ENCODE peak calls at places on chromosomes 12 and 14, in six cellular contexts. B is K562, G is GM12878, Q is GM12891, W is H1, E is HepG2. Y is an unnamed sample.

GRCh38 chr14:51554953-51555352 is 96.8 kb upstream of the FRMD6 start:
- DNase-seq in E (no peak), W (no peak), B (no peak), Q (no peak), G (no peak), Y (no peak)

GRCh38 chr14:100610511-100611217 is 23.4 kb upstream of the BEGAIN start:
- DNase-seq in B (no peak), G (no peak), W (no peak), Q (no peak), E (no peak), Y (no peak)

GRCh38 chr14:39050389-39050788 is 52.6 kb downstream of the SEC23A start:
- DNase-seq in G (no peak), E (no peak), W (no peak), Q (no peak), B (no peak), Y (no peak)

GRCh38 chr12:4148418-4149056 is 125.0 kb upstream of the CCND2 start:
- DNase-seq in B (no peak), W (no peak), Q (no peak), E (no peak), G (peak), Y (no peak)

GRCh38 chr14:101289230-101289690 is 272.0 kb upstream of the DIO3 start:
- DNase-seq in W (no peak), G (no peak), B (no peak), E (peak), Q (no peak), Y (no peak)

GRCh38 chr12:48988030-48988649 is 10.0 kb downstream of the WNT1 start:
- DNase-seq in G (no peak), B (peak), Q (peak), E (peak), W (peak), Y (no peak)

GRCh38 chr14:71384007-71384605 is 476.8 kb downstream of the PCNX1 start:
- DNase-seq in Q (no peak), E (no peak), B (no peak), G (no peak), W (no peak), Y (no peak)

GRCh38 chr12:74111688-74112360 is 425.8 kb upstream of the ATXN7L3B start:
- DNase-seq in W (peak), Q (no peak), B (no peak), E (peak), G (no peak), Y (no peak)

GRCh38 chr12:111741235-111741812 is 25.4 kb upstream of the ALDH2 start:
- DNase-seq in G (no peak), W (no peak), B (peak), Q (no peak), E (no peak), Y (no peak)

GRCh38 chr14:21543426-21544350 is 17.5 kb upstream of the SALL2 start:
- DNase-seq in B (no peak), Q (no peak), W (no peak), E (no peak), G (no peak), Y (no peak)

GRCh38 chr12:108643941-108644742 is 10.4 kb upstream of the SELPLG start:
- DNase-seq in E (no peak), G (no peak), Q (no peak), W (no peak), B (no peak), Y (no peak)

GRCh38 chr14:100904307-100905019 is 941 bp upstream of the RTL1 start:
- DNase-seq in Q (no peak), B (no peak), W (peak), E (no peak), G (no peak), Y (no peak)

GRCh38 chr12:115455268-115455681 is 771.3 kb upstream of the TBX3 start:
- DNase-seq in B (no peak), Q (no peak), E (peak), G (no peak), W (no peak), Y (no peak)

GRCh38 chr12:30622509-30622908 is 73.2 kb downstream of the IPO8 start:
- DNase-seq in E (no peak), W (no peak), Q (peak), B (no peak), G (peak), Y (peak)

GRCh38 chr12:12499909-12500604 is 62.6 kb downstream of the DUSP16 start:
- DNase-seq in E (no peak), Q (no peak), G (no peak), W (peak), B (no peak), Y (no peak)

GRCh38 chr12:46818654-46819053 is 7.1 kb downstream of the SLC38A4 start:
- DNase-seq in G (no peak), Q (no peak), W (no peak), E (no peak), B (no peak), Y (no peak)

GRCh38 chr12:72673853-72674252 is 401.7 kb downstream of the TRHDE start:
- DNase-seq in W (no peak), B (no peak), Q (peak), G (peak), E (no peak), Y (no peak)

GRCh38 chr14:74324945-74325361 is 22.2 kb upstream of the ABCD4 start:
- DNase-seq in W (peak), Q (no peak), E (peak), G (no peak), B (peak), Y (no peak)

GRCh38 chr12:1256285-1256684 is 265.3 kb downstream of the ERC1 start:
- DNase-seq in G (no peak), E (no peak), Q (no peak), W (no peak), B (no peak), Y (no peak)

GRCh38 chr14:96616168-96616681 is 114.0 kb downstream of the PAPOLA start:
- DNase-seq in E (no peak), W (no peak), Q (no peak), B (no peak), G (no peak), Y (no peak)

GRCh38 chr14:33512201-33512600 is 438.7 kb downstream of the EGLN3 start:
- DNase-seq in Q (no peak), E (no peak), B (no peak), G (no peak), W (no peak), Y (no peak)

GRCh38 chr14:61403411-61403810 is 82.0 kb downstream of the PRKCH start:
- DNase-seq in G (peak), B (no peak), E (no peak), W (no peak), Q (no peak), Y (no peak)

GRCh38 chr12:106080111-106080732 is 58.5 kb downstream of the NUAK1 start:
- DNase-seq in W (no peak), E (no peak), Q (no peak), B (no peak), G (no peak), Y (no peak)

GRCh38 chr14:96122496-96122895 is 82.1 kb upstream of the BDKRB2 start:
- DNase-seq in W (no peak), Q (no peak), E (no peak), G (no peak), B (no peak), Y (no peak)

GRCh38 chr14:81990312-81990761 is 456.7 kb upstream of the SEL1L start:
- DNase-seq in G (peak), E (peak), Q (peak), B (peak), W (peak), Y (no peak)

GRCh38 chr14:59425322-59425945 is 39.7 kb downstream of the GPR135 start:
- DNase-seq in W (no peak), G (no peak), Q (no peak), E (no peak), B (no peak), Y (no peak)

GRCh38 chr14:99763527-99764221 is 29.5 kb upstream of the EML1 start:
- DNase-seq in E (no peak), G (no peak), Q (no peak), W (no peak), B (no peak), Y (no peak)

GRCh38 chr14:88559852-88560251 is 3.0 kb upstream of the ZC3H14 start:
- DNase-seq in W (no peak), G (no peak), E (peak), Q (no peak), B (no peak), Y (no peak)

GRCh38 chr14:81329640-81330385 is 70.3 kb downstream of the STON2 start:
- DNase-seq in E (no peak), B (no peak), G (no peak), Q (no peak), W (no peak), Y (no peak)

GRCh38 chr12:130440411-130441080 is 102.9 kb downstream of the PIWIL1 start:
- DNase-seq in Q (no peak), W (no peak), E (no peak), G (no peak), B (no peak), Y (no peak)

GRCh38 chr12:123398177-123398916 is 14.4 kb downstream of the KMT5A start:
- DNase-seq in B (no peak), Q (no peak), W (no peak), E (no peak), G (no peak), Y (no peak)

GRCh38 chr12:79983492-79983891 is 48.6 kb upstream of the PPP1R12A start:
- DNase-seq in E (no peak), W (no peak), G (no peak), B (no peak), Q (no peak), Y (no peak)

DNA sequence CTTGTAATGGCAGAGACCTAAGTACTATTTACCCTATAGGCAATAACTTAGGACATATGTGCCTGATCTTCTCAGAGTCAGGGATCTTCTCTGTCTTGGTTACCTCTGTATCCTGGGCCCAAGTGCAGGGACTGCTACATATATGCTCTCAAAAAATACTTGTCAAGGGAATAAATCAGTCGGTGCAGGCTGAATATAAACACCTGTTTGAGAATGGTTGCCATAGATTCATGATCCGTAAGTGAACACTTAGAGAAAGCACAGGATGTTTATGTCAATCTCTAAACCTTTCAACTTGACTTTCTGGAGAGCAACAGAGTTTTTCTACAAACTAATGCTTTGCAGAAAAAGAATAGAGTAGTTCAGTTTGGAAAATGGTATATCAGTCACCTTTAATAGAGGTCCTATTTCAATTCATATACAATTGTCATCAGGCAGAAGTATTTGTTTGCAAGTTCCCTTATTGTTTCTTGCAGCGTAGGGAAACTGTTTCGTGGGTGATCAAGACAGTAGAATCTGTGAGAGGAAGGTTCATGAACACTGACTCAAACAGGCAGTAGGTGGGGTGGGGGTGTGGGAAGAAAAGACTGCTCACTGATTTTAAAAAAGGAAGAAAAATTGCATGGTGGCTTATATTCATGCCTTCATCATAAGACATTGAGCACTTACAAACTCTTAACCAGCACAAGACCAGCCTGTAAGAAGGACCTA is 6.0 kb upstream of the UBE2N start:
- DNase-seq in B (no peak), W (no peak), Q (no peak), G (no peak), E (no peak), Y (no peak)
- TF ChIP-seq TAF1 in B (no peak), W (no peak), Q (no peak), G (no peak), E (no peak), Y (no peak)

DNA sequence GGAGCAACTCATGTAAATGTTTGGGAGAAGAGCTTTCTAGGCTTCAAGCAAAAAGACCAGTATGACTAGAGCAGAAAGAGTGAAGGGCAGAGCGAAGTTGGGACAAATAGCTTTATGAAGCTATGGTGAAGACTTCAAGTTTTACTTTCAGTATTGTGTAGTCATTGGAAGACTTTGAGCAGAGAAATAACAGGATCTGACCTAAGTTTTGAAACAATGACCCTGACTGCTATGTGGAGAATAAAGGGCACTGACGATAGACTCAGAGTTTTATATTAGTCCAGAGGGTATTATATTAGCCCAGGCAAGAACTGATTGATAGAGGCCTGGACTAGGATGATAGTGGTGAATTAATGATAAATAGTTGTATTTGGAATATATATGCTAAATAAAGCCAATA is 187.3 kb downstream of the KTN1 start:
- DNase-seq in E (no peak), G (no peak), Q (no peak), B (no peak), W (no peak), Y (no peak)
- TF ChIP-seq POLR2A in E (no peak), G (no peak), Q (no peak), B (no peak), W (no peak), Y (no peak)

DNA sequence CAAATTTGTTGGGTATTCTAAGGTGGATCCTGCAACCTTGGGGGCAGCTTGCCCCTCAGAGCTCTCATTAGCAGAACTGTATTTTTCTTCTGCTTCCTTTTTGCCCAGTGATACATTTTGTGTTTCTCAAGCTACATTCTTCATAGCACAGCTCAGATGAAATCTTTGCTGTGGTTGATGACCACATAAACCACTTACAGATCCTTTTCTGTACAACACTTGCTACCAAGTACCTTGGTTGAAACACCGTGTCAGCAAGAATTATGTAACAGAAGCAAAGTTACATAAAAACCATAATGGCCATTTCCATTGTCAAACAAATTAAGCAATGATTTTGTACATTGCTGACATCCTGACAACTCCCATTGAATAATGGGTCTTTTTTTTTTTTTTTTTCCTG is 9.7 kb upstream of the PLBD1 start:
- DNase-seq in G (peak), W (no peak), Q (no peak), B (no peak), E (no peak), Y (no peak)
- TF ChIP-seq POLR2AphosphoS5 in G (no peak), W (no peak), Q (no peak), B (no peak), E (no peak), Y (no peak)

GRCh38 chr12:81492131-81492720 is 266.9 kb downstream of the PPFIA2 start:
- DNase-seq in Q (no peak), W (no peak), G (no peak), B (no peak), E (no peak), Y (no peak)
- TF ChIP-seq TAF1 in Q (no peak), W (no peak), G (no peak), B (no peak), E (no peak), Y (no peak)

DNA sequence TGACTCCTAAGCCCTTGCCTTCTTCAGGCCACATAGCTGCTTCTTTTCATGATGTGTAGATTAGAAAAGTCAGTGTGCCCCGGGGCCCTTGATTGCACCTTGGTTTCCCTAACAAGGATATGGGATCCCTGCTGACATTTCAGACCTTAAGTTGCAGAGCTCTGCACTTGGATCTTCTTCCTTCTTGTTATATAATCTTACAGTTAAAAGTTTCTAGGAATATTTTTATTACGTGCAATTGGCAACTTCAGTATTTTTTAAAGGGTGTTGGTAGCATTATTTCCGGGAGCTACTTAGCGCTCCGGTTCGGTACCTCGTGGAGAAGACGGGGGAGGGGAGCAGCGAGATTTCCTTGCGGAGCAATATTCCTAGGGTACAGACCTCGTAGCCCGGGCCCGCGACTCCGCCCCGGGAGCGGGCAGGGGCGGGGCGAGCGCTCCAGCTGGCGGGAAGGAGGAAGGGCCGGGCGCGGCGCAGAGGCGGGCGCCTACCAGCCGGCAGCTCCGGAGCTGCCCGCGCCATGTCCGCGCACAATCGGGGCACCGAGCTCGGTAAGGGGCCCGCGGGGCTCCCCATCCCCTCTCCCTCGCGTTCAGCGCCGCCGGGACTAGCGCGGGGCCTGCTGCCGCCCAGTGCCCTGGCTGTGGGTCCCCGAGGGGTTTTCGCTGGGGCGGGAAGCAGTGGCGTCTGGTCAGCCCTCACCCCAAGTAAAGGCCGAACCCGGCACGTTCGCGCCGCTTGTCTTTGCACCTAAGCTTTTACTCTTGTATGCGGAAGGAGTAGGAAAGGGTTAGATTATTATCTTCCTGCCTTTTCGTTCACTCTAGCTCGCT is at the start of gene DERA:
- DNase-seq in G (no peak), E (peak), B (peak), W (peak), Q (peak), Y (peak)
- TF ChIP-seq POLR2A in G (peak), E (peak), B (peak), W (peak), Q (peak), Y (peak)

GRCh38 chr12:118376089-118377004 is at the start of gene SUDS3:
- DNase-seq in W (peak), B (peak), G (peak), Q (peak), E (peak), Y (peak)
- TF ChIP-seq POLR2AphosphoS5 in W (peak), B (peak), G (peak), Q (peak), E (peak), Y (no peak)

Y was measured in GM12892.